ENCODE peak calls at places on chromosome 2, in five cellular contexts. N is astrocyte, Y is GM23248, V is SK-N-SH, H is MM.1S. X is an unnamed sample.

GRCh38 chr2:239224249-239224605 is 176.6 kb downstream of the HDAC4 start:
- DNase-seq in H (no peak), Y (no peak), V (no peak), N (no peak), X (no peak)

GRCh38 chr2:47776621-47777020 is 6.3 kb upstream of the MSH6 start:
- DNase-seq in V (no peak), N (no peak), H (no peak), Y (no peak), X (no peak)

GRCh38 chr2:230849633-230850357 is 14.9 kb upstream of the ITM2C start:
- DNase-seq in Y (peak), N (no peak), H (peak), V (no peak), X (peak)

GRCh38 chr2:239881031-239881471 is 144.1 kb downstream of the NDUFA10 start:
- DNase-seq in H (no peak), N (no peak), V (no peak), Y (no peak), X (no peak)

GRCh38 chr2:226984461-226985226 is 148.8 kb downstream of the RHBDD1 start:
- DNase-seq in N (no peak), V (no peak), Y (no peak), H (peak), X (no peak)

GRCh38 chr2:130353291-130354134 is 2.3 kb upstream of the PTPN18 start:
- DNase-seq in N (no peak), H (no peak), V (no peak), Y (no peak), X (no peak)

GRCh38 chr2:66699481-66700180 is 264.7 kb downstream of the MEIS1 start:
- DNase-seq in Y (no peak), V (no peak), N (no peak), H (no peak), X (no peak)

GRCh38 chr2:172439911-172440310 is 12.5 kb downstream of the ITGA6 start:
- DNase-seq in V (no peak), Y (no peak), H (no peak), N (no peak), X (no peak)

GRCh38 chr2:20052872-20053281 is 1.4 kb upstream of the LAPTM4A start:
- DNase-seq in N (peak), V (peak), Y (peak), H (no peak), X (peak)

GRCh38 chr2:180716186-180717180 is 263.9 kb upstream of the UBE2E3 start:
- DNase-seq in N (no peak), Y (no peak), H (no peak), V (no peak), X (no peak)

GRCh38 chr2:26316041-26316440 is 29.9 kb upstream of the SELENOI start:
- DNase-seq in V (peak), Y (peak), N (no peak), H (peak), X (peak)

GRCh38 chr2:12883911-12884310 is 167.2 kb downstream of the TRIB2 start:
- DNase-seq in V (no peak), Y (peak), H (no peak), N (peak), X (no peak)

GRCh38 chr2:215020283-215020682 is 118.1 kb downstream of the ABCA12 start:
- DNase-seq in V (no peak), Y (no peak), H (no peak), N (no peak), X (no peak)

GRCh38 chr2:119431976-119432881 is 575 bp downstream of the TMEM37 start:
- DNase-seq in V (no peak), Y (peak), N (peak), H (no peak), X (no peak)

GRCh38 chr2:97851172-97851571 is 137.8 kb downstream of the ZAP70 start:
- DNase-seq in H (no peak), Y (no peak), V (no peak), N (no peak), X (no peak)

GRCh38 chr2:83022631-83023210 is 1436.4 kb downstream of the SUCLG1 start:
- DNase-seq in H (no peak), N (peak), V (no peak), Y (no peak), X (peak)

GRCh38 chr2:62435720-62436119 is 70.3 kb downstream of the TMEM17 start:
- DNase-seq in N (no peak), V (no peak), Y (no peak), H (no peak), X (no peak)

GRCh38 chr2:62469114-62469513 is 36.9 kb downstream of the TMEM17 start:
- DNase-seq in V (no peak), N (no peak), H (no peak), Y (no peak), X (no peak)

GRCh38 chr2:120418174-120418787 is 72.3 kb downstream of the INHBB start:
- DNase-seq in V (no peak), Y (no peak), H (no peak), N (no peak), X (no peak)

GRCh38 chr2:104406273-104406726 is 447.6 kb upstream of the POU3F3 start:
- DNase-seq in Y (peak), H (no peak), N (peak), V (peak), X (no peak)

GRCh38 chr2:58601017-58601416 is 359.9 kb upstream of the FANCL start:
- DNase-seq in V (no peak), H (no peak), Y (peak), N (peak), X (peak)

GRCh38 chr2:114543106-114543806 is 100.8 kb downstream of the DPP10 start:
- DNase-seq in Y (peak), V (no peak), N (no peak), H (no peak), X (peak)

GRCh38 chr2:162586311-162586710 is 242.4 kb downstream of the GCA start:
- DNase-seq in V (no peak), H (no peak), Y (no peak), N (no peak), X (no peak)

GRCh38 chr2:162581931-162582330 is 238.0 kb downstream of the GCA start:
- DNase-seq in N (no peak), V (no peak), H (no peak), Y (no peak), X (no peak)

GRCh38 chr2:162579986-162580385 is 236.1 kb downstream of the GCA start:
- DNase-seq in V (no peak), N (peak), Y (no peak), H (no peak), X (no peak)

GRCh38 chr2:162579169-162579568 is 235.2 kb downstream of the GCA start:
- DNase-seq in Y (no peak), H (no peak), N (no peak), V (no peak), X (no peak)

GRCh38 chr2:162582357-162582798 is 238.4 kb downstream of the GCA start:
- DNase-seq in N (peak), H (no peak), Y (no peak), V (no peak), X (peak)
- H2AFZ ChIP-seq in N (no peak), H (no peak), Y (no peak), V (no peak), X (no peak)

GRCh38 chr2:112788653-112789052 is 4.4 kb upstream of the IL1A start:
- DNase-seq in Y (no peak), H (no peak), N (no peak), V (no peak), X (no peak)

GRCh38 chr2:112789186-112789585 is 4.9 kb upstream of the IL1A start:
- DNase-seq in H (no peak), V (no peak), N (no peak), Y (no peak), X (no peak)

GRCh38 chr2:112784199-112785189 is at the start of gene IL1A:
- DNase-seq in Y (peak), V (no peak), N (peak), H (no peak), X (peak)

GRCh38 chr2:112787729-112788401 is 3.6 kb upstream of the IL1A start:
- DNase-seq in H (no peak), Y (no peak), N (no peak), V (no peak), X (no peak)

DNA sequence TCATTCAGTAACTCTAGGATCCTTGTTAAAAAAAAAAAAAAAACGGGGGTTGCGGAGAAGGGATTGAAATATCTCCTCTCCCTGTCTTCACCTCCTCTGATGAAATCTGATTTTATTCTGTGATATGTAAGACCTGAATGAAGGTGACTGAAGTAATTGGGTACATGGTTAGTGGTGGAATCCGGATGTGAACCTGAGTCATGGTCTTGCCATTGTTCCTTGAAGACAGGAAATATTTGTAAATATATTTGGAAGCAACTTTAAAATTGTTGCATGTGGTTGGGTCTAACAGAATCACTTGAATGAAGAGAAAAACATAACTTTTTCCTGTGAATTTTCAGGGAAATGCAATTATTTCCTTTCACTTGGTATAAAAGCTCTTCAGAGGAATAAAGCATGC is 3.0 kb upstream of the IL1A start:
- DNase-seq in H (no peak), N (no peak), V (no peak), Y (no peak), X (peak)
- H3K9ac ChIP-seq in H (no peak), N (no peak), V (no peak), Y (no peak), X (no peak)

GRCh38 chr2:136328396-136328795 is 210.4 kb upstream of the CXCR4 start:
- DNase-seq in V (no peak), Y (no peak), N (no peak), H (no peak), X (no peak)

GRCh38 chr2:136327162-136327852 is 209.4 kb upstream of the CXCR4 start:
- DNase-seq in V (peak), N (peak), Y (peak), H (peak), X (peak)

DNA sequence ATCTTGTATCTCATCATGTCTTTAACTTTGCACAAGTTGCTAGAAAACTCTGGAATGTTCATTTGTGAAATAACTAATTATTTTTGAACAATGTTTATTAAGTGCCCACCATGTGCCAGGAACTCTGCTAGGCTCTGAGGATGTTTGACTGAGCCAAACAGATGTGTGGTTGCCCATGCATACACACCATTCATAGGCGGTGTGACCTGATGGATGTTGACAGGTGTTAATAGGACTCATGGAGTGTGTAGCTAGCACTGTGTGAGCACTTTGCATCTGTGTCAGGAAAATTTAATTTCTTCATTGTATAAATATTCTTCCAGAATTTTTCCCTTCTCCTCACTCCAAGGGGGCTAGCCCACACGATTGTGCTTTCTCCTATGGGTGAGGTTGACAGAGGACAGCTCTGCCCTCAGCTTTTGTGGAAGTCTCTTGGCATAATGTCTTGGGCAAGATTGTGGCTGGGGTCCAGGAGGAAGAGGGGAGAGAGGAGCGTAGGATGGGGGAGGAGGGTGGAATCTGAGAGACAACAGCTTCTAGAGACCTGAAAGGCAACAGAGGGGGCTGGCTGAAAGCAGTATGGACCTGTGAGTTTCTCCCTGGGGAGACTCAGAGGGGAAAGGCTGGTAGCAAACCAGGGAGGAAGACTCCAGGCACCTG is 214.6 kb upstream of the CXCR4 start:
- DNase-seq in V (no peak), H (no peak), N (no peak), Y (no peak), X (no peak)
- H2AFZ ChIP-seq in V (no peak), H (no peak), N (no peak), Y (no peak), X (no peak)

GRCh38 chr2:218229851-218230250 is 12.9 kb downstream of the ARPC2 start:
- DNase-seq in N (no peak), V (no peak), H (peak), Y (peak), X (peak)

GRCh38 chr2:218228366-218229092 is 11.5 kb downstream of the ARPC2 start:
- DNase-seq in V (no peak), Y (no peak), H (no peak), N (no peak), X (peak)

GRCh38 chr2:218226903-218227302 is 9.9 kb downstream of the ARPC2 start:
- DNase-seq in Y (no peak), H (no peak), N (no peak), V (no peak), X (no peak)

GRCh38 chr2:218230882-218231281 is 13.9 kb downstream of the ARPC2 start:
- DNase-seq in V (peak), Y (peak), N (peak), H (peak), X (peak)

GRCh38 chr2:218229239-218229638 is 12.2 kb downstream of the ARPC2 start:
- DNase-seq in N (peak), H (peak), Y (peak), V (no peak), X (peak)
- H3K9ac ChIP-seq in N (peak), H (peak), Y (peak), V (peak), X (no peak)

DNA sequence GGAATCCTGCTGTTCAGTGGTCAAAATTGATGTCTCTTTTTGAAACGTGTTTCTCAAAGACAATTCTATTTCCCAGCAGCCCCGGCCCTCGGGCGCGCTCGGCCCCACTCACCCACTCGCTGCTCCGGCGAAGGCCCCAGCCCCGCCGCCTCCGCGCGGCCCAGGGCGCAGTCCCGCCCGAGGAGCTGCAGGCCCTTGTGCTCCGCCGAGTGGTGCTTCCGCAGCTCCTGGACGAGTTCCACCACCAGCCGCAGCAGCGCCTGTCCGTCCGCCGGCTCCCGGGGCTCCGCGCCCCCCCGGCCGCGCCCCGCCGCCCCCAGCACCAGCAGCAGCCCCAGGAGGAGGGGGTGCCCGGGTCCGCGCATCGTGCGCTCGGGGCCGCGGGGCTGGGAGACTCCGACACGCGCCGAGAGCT is 413 bp downstream of the ALKAL2 start:
- DNase-seq in V (peak), N (peak), H (no peak), Y (peak), X (no peak)
- H2AFZ ChIP-seq in V (no peak), N (no peak), H (no peak), Y (no peak), X (no peak)

DNA sequence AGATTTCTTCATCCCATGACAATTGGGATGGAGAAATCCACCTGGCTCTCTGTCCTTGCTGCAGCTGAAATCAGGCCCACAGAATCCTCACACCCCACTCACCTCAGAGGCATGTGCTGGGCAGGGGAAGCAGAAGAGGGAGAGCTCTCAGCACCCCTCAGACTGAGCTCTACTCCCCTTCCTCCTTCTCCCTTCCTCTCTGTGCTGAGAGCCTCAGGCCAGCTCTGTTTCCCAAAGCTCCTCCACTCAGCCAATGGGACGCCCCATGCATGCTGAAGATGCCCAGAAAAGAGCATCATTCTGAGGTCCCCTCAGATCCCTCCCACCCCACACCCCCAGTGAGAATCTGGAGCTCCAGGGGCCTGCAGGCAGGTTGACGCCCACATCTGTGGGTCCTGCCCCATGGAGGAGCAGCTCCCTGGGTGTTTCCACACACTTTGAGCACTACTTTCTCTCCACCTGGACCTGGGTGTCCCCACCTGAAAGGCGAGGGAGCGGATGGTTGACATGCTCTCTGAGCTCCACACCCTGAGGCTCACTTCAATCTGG is 637.7 kb upstream of the ID2 start:
- DNase-seq in H (no peak), V (no peak), N (no peak), Y (no peak), X (no peak)
- H3K9ac ChIP-seq in H (no peak), V (no peak), N (no peak), Y (no peak), X (no peak)

GRCh38 chr2:206701952-206702630 is 16.1 kb downstream of the DYTN start:
- DNase-seq in H (no peak), N (no peak), V (no peak), Y (no peak), X (no peak)

GRCh38 chr2:206708286-206708685 is 9.9 kb downstream of the DYTN start:
- DNase-seq in H (no peak), N (no peak), Y (no peak), V (no peak), X (no peak)

GRCh38 chr2:206707164-206707701 is 11.0 kb downstream of the DYTN start:
- DNase-seq in Y (no peak), H (no peak), V (no peak), N (no peak), X (no peak)
- H2AFZ ChIP-seq in Y (no peak), H (no peak), V (no peak), N (no peak), X (no peak)

GRCh38 chr2:84963692-84964405 is 7.1 kb upstream of the KCMF1 start:
- DNase-seq in V (no peak), H (no peak), N (peak), Y (peak), X (peak)

GRCh38 chr2:84963323-84963691 is 7.7 kb upstream of the KCMF1 start:
- DNase-seq in N (no peak), H (no peak), Y (no peak), V (no peak), X (no peak)

GRCh38 chr2:84965827-84966226 is 5.1 kb upstream of the KCMF1 start:
- DNase-seq in Y (no peak), H (no peak), N (no peak), V (no peak), X (no peak)

GRCh38 chr2:84964406-84965191 is 6.4 kb upstream of the KCMF1 start:
- DNase-seq in V (no peak), N (no peak), Y (no peak), H (no peak), X (no peak)

GRCh38 chr2:84965192-84965516 is 5.8 kb upstream of the KCMF1 start:
- DNase-seq in H (no peak), V (no peak), Y (no peak), N (no peak), X (no peak)
- H3K9ac ChIP-seq in H (no peak), V (no peak), Y (no peak), N (no peak), X (no peak)

GRCh38 chr2:201622306-201622705 is 21.0 kb downstream of the TMEM237 start:
- DNase-seq in N (peak), Y (no peak), V (no peak), H (no peak), X (no peak)

GRCh38 chr2:201621293-201621999 is 21.9 kb downstream of the TMEM237 start:
- DNase-seq in Y (no peak), H (no peak), V (no peak), N (no peak), X (peak)

GRCh38 chr2:201618744-201619654 is 24.3 kb downstream of the TMEM237 start:
- DNase-seq in N (peak), V (peak), H (no peak), Y (peak), X (no peak)
- H2AFZ ChIP-seq in N (peak), V (no peak), H (no peak), Y (peak), X (no peak)

GRCh38 chr2:27378096-27378808 is 2.3 kb downstream of the ZNF513 start:
- DNase-seq in V (peak), H (no peak), Y (peak), N (no peak), X (peak)

GRCh38 chr2:27376151-27376865 is 4.2 kb downstream of the ZNF513 start:
- DNase-seq in H (no peak), V (no peak), Y (no peak), N (no peak), X (no peak)

GRCh38 chr2:27375513-27376099 is 4.9 kb downstream of the ZNF513 start:
- DNase-seq in Y (no peak), V (peak), H (no peak), N (no peak), X (no peak)

GRCh38 chr2:27377618-27378095 is 2.9 kb downstream of the ZNF513 start:
- DNase-seq in H (no peak), Y (no peak), N (no peak), V (no peak), X (no peak)

GRCh38 chr2:27376866-27377617 is 3.5 kb downstream of the ZNF513 start:
- DNase-seq in Y (no peak), V (no peak), H (no peak), N (no peak), X (no peak)
- H3K9ac ChIP-seq in Y (no peak), V (no peak), H (no peak), N (no peak), X (no peak)

X was measured in PC-3.